ENCODE peak calls at places on chromosome 19, in eight cellular contexts. One of them, this sample, is unnamed.

GRCh38 chr19:33279430-33280350 is 22.6 kb downstream of the CEBPA start:
- DNase-seq in NCI-H2081: no peak
- DNase-seq in NAMALWA: no peak
- DNase-seq in iris pigment epithelial cell: no peak
- DNase-seq in KG1: no peak
- DNase-seq in stimulated activated naive B cell treated with anti-CD40 and anti-IgM and Interleukin-4, amounts not matched to agents 10 μg/mL and 1 μg/mL and 100 μg/mL, for 72 hours: no peak
- DNase-seq in SHP77: peak
- DNase-seq in activated naive CD4-positive, alpha-beta T cell: no peak
- DNase-seq in this sample: no peak

GRCh38 chr19:31164666-31165265 is 184.5 kb downstream of the TSHZ3 start:
- DNase-seq in NCI-H2081: no peak
- DNase-seq in NAMALWA: no peak
- DNase-seq in iris pigment epithelial cell: no peak
- DNase-seq in KG1: no peak
- DNase-seq in stimulated activated naive B cell treated with anti-CD40 and anti-IgM and Interleukin-4, amounts not matched to agents 10 μg/mL and 1 μg/mL and 100 μg/mL, for 72 hours: no peak
- DNase-seq in SHP77: no peak
- DNase-seq in activated naive CD4-positive, alpha-beta T cell: no peak
- DNase-seq in this sample: no peak

GRCh38 chr19:12913871-12914690 is 5.0 kb downstream of the SYCE2 start:
- DNase-seq in NCI-H2081: peak
- DNase-seq in NAMALWA: no peak
- DNase-seq in iris pigment epithelial cell: no peak
- DNase-seq in KG1: peak
- DNase-seq in stimulated activated naive B cell treated with anti-CD40 and anti-IgM and Interleukin-4, amounts not matched to agents 10 μg/mL and 1 μg/mL and 100 μg/mL, for 72 hours: no peak
- DNase-seq in SHP77: peak
- DNase-seq in activated naive CD4-positive, alpha-beta T cell: peak
- DNase-seq in this sample: peak

GRCh38 chr19:16202320-16203255 is 4.9 kb downstream of the AP1M1 start:
- DNase-seq in NCI-H2081: no peak
- DNase-seq in NAMALWA: no peak
- DNase-seq in iris pigment epithelial cell: peak
- DNase-seq in KG1: no peak
- DNase-seq in stimulated activated naive B cell treated with anti-CD40 and anti-IgM and Interleukin-4, amounts not matched to agents 10 μg/mL and 1 μg/mL and 100 μg/mL, for 72 hours: no peak
- DNase-seq in SHP77: no peak
- DNase-seq in activated naive CD4-positive, alpha-beta T cell: no peak
- DNase-seq in this sample: no peak

GRCh38 chr19:32339988-32340874 is 5.2 kb upstream of the ZNF507 start:
- DNase-seq in NCI-H2081: peak
- DNase-seq in NAMALWA: peak
- DNase-seq in iris pigment epithelial cell: peak
- DNase-seq in KG1: peak
- DNase-seq in stimulated activated naive B cell treated with anti-CD40 and anti-IgM and Interleukin-4, amounts not matched to agents 10 μg/mL and 1 μg/mL and 100 μg/mL, for 72 hours: peak
- DNase-seq in SHP77: no peak
- DNase-seq in activated naive CD4-positive, alpha-beta T cell: peak
- DNase-seq in this sample: peak

GRCh38 chr19:53195265-53195879 is 2.2 kb upstream of the ZNF665 start:
- DNase-seq in NCI-H2081: peak
- DNase-seq in NAMALWA: peak
- DNase-seq in iris pigment epithelial cell: peak
- DNase-seq in KG1: peak
- DNase-seq in stimulated activated naive B cell treated with anti-CD40 and anti-IgM and Interleukin-4, amounts not matched to agents 10 μg/mL and 1 μg/mL and 100 μg/mL, for 72 hours: peak
- DNase-seq in SHP77: peak
- DNase-seq in activated naive CD4-positive, alpha-beta T cell: peak
- DNase-seq in this sample: peak

GRCh38 chr19:47509170-47509847 is 5.6 kb downstream of the NAPA start:
- DNase-seq in NCI-H2081: no peak
- DNase-seq in NAMALWA: no peak
- DNase-seq in iris pigment epithelial cell: no peak
- DNase-seq in KG1: no peak
- DNase-seq in stimulated activated naive B cell treated with anti-CD40 and anti-IgM and Interleukin-4, amounts not matched to agents 10 μg/mL and 1 μg/mL and 100 μg/mL, for 72 hours: no peak
- DNase-seq in SHP77: no peak
- DNase-seq in activated naive CD4-positive, alpha-beta T cell: no peak
- DNase-seq in this sample: no peak

GRCh38 chr19:7196721-7197168 is 97.5 kb downstream of the INSR start:
- DNase-seq in NCI-H2081: no peak
- DNase-seq in NAMALWA: no peak
- DNase-seq in iris pigment epithelial cell: no peak
- DNase-seq in KG1: no peak
- DNase-seq in stimulated activated naive B cell treated with anti-CD40 and anti-IgM and Interleukin-4, amounts not matched to agents 10 μg/mL and 1 μg/mL and 100 μg/mL, for 72 hours: no peak
- DNase-seq in SHP77: no peak
- DNase-seq in activated naive CD4-positive, alpha-beta T cell: no peak
- DNase-seq in this sample: no peak

GRCh38 chr19:31342926-31343325 is 6.3 kb downstream of the TSHZ3 start:
- DNase-seq in NCI-H2081: no peak
- DNase-seq in NAMALWA: no peak
- DNase-seq in iris pigment epithelial cell: no peak
- DNase-seq in KG1: no peak
- DNase-seq in stimulated activated naive B cell treated with anti-CD40 and anti-IgM and Interleukin-4, amounts not matched to agents 10 μg/mL and 1 μg/mL and 100 μg/mL, for 72 hours: no peak
- DNase-seq in SHP77: no peak
- DNase-seq in activated naive CD4-positive, alpha-beta T cell: no peak
- DNase-seq in this sample: no peak

GRCh38 chr19:7792286-7792685 is 29.2 kb downstream of the CLEC4M start:
- DNase-seq in NCI-H2081: no peak
- DNase-seq in NAMALWA: no peak
- DNase-seq in iris pigment epithelial cell: peak
- DNase-seq in KG1: no peak
- DNase-seq in stimulated activated naive B cell treated with anti-CD40 and anti-IgM and Interleukin-4, amounts not matched to agents 10 μg/mL and 1 μg/mL and 100 μg/mL, for 72 hours: no peak
- DNase-seq in SHP77: no peak
- DNase-seq in activated naive CD4-positive, alpha-beta T cell: no peak
- DNase-seq in this sample: no peak

GRCh38 chr19:43432866-43433673 is 18.4 kb downstream of the TEX101 start:
- DNase-seq in NCI-H2081: peak
- DNase-seq in NAMALWA: peak
- DNase-seq in iris pigment epithelial cell: peak
- DNase-seq in KG1: no peak
- DNase-seq in stimulated activated naive B cell treated with anti-CD40 and anti-IgM and Interleukin-4, amounts not matched to agents 10 μg/mL and 1 μg/mL and 100 μg/mL, for 72 hours: peak
- DNase-seq in SHP77: peak
- DNase-seq in activated naive CD4-positive, alpha-beta T cell: peak
- DNase-seq in this sample: peak

GRCh38 chr19:49328741-49329140 is 3.8 kb upstream of the SLC6A16 start:
- DNase-seq in NCI-H2081: no peak
- DNase-seq in NAMALWA: no peak
- DNase-seq in iris pigment epithelial cell: no peak
- DNase-seq in KG1: no peak
- DNase-seq in stimulated activated naive B cell treated with anti-CD40 and anti-IgM and Interleukin-4, amounts not matched to agents 10 μg/mL and 1 μg/mL and 100 μg/mL, for 72 hours: no peak
- DNase-seq in SHP77: no peak
- DNase-seq in activated naive CD4-positive, alpha-beta T cell: no peak
- DNase-seq in this sample: no peak

GRCh38 chr19:51688665-51689571 is 4.2 kb upstream of the SPACA6 start:
- DNase-seq in NCI-H2081: no peak
- DNase-seq in NAMALWA: no peak
- DNase-seq in iris pigment epithelial cell: peak
- DNase-seq in KG1: no peak
- DNase-seq in stimulated activated naive B cell treated with anti-CD40 and anti-IgM and Interleukin-4, amounts not matched to agents 10 μg/mL and 1 μg/mL and 100 μg/mL, for 72 hours: no peak
- DNase-seq in SHP77: peak
- DNase-seq in activated naive CD4-positive, alpha-beta T cell: no peak
- DNase-seq in this sample: peak

GRCh38 chr19:47209323-47210179 is 21.4 kb downstream of the BBC3 start:
- DNase-seq in NCI-H2081: no peak
- DNase-seq in NAMALWA: peak
- DNase-seq in iris pigment epithelial cell: peak
- DNase-seq in KG1: no peak
- DNase-seq in stimulated activated naive B cell treated with anti-CD40 and anti-IgM and Interleukin-4, amounts not matched to agents 10 μg/mL and 1 μg/mL and 100 μg/mL, for 72 hours: no peak
- DNase-seq in SHP77: no peak
- DNase-seq in activated naive CD4-positive, alpha-beta T cell: no peak
- DNase-seq in this sample: no peak

GRCh38 chr19:1469936-1470863 is 8.8 kb downstream of the C19orf25 start:
- DNase-seq in NCI-H2081: peak
- DNase-seq in NAMALWA: peak
- DNase-seq in iris pigment epithelial cell: no peak
- DNase-seq in KG1: no peak
- DNase-seq in stimulated activated naive B cell treated with anti-CD40 and anti-IgM and Interleukin-4, amounts not matched to agents 10 μg/mL and 1 μg/mL and 100 μg/mL, for 72 hours: no peak
- DNase-seq in SHP77: peak
- DNase-seq in activated naive CD4-positive, alpha-beta T cell: peak
- DNase-seq in this sample: peak

GRCh38 chr19:29964171-29964570 is 22.1 kb downstream of the URI1 start:
- DNase-seq in NCI-H2081: no peak
- DNase-seq in NAMALWA: no peak
- DNase-seq in iris pigment epithelial cell: peak
- DNase-seq in KG1: no peak
- DNase-seq in stimulated activated naive B cell treated with anti-CD40 and anti-IgM and Interleukin-4, amounts not matched to agents 10 μg/mL and 1 μg/mL and 100 μg/mL, for 72 hours: no peak
- DNase-seq in SHP77: no peak
- DNase-seq in activated naive CD4-positive, alpha-beta T cell: no peak
- DNase-seq in this sample: no peak

GRCh38 chr19:18839465-18840287 is 7.9 kb downstream of the UPF1 start:
- DNase-seq in NCI-H2081: no peak
- DNase-seq in NAMALWA: no peak
- DNase-seq in iris pigment epithelial cell: peak
- DNase-seq in KG1: no peak
- DNase-seq in stimulated activated naive B cell treated with anti-CD40 and anti-IgM and Interleukin-4, amounts not matched to agents 10 μg/mL and 1 μg/mL and 100 μg/mL, for 72 hours: no peak
- DNase-seq in SHP77: no peak
- DNase-seq in activated naive CD4-positive, alpha-beta T cell: no peak
- DNase-seq in this sample: no peak

GRCh38 chr19:5694167-5694951 is 4.3 kb downstream of the RPL36 start:
- DNase-seq in NCI-H2081: no peak
- DNase-seq in NAMALWA: no peak
- DNase-seq in iris pigment epithelial cell: no peak
- DNase-seq in KG1: no peak
- DNase-seq in stimulated activated naive B cell treated with anti-CD40 and anti-IgM and Interleukin-4, amounts not matched to agents 10 μg/mL and 1 μg/mL and 100 μg/mL, for 72 hours: no peak
- DNase-seq in SHP77: no peak
- DNase-seq in activated naive CD4-positive, alpha-beta T cell: no peak
- DNase-seq in this sample: no peak

GRCh38 chr19:48638831-48639381 is 1.7 kb upstream of the DBP start:
- DNase-seq in NCI-H2081: no peak
- DNase-seq in NAMALWA: peak
- DNase-seq in iris pigment epithelial cell: no peak
- DNase-seq in KG1: no peak
- DNase-seq in stimulated activated naive B cell treated with anti-CD40 and anti-IgM and Interleukin-4, amounts not matched to agents 10 μg/mL and 1 μg/mL and 100 μg/mL, for 72 hours: no peak
- DNase-seq in SHP77: no peak
- DNase-seq in activated naive CD4-positive, alpha-beta T cell: no peak
- DNase-seq in this sample: no peak

GRCh38 chr19:7597689-7598088 is 2.0 kb downstream of the CAMSAP3 start:
- DNase-seq in NCI-H2081: no peak
- DNase-seq in NAMALWA: no peak
- DNase-seq in iris pigment epithelial cell: no peak
- DNase-seq in KG1: no peak
- DNase-seq in stimulated activated naive B cell treated with anti-CD40 and anti-IgM and Interleukin-4, amounts not matched to agents 10 μg/mL and 1 μg/mL and 100 μg/mL, for 72 hours: no peak
- DNase-seq in SHP77: no peak
- DNase-seq in activated naive CD4-positive, alpha-beta T cell: no peak
- DNase-seq in this sample: peak

GRCh38 chr19:21835810-21836444 is at the start of gene ZNF43:
- DNase-seq in NCI-H2081: peak
- DNase-seq in NAMALWA: peak
- DNase-seq in iris pigment epithelial cell: peak
- DNase-seq in KG1: peak
- DNase-seq in stimulated activated naive B cell treated with anti-CD40 and anti-IgM and Interleukin-4, amounts not matched to agents 10 μg/mL and 1 μg/mL and 100 μg/mL, for 72 hours: peak
- DNase-seq in SHP77: peak
- DNase-seq in activated naive CD4-positive, alpha-beta T cell: peak
- DNase-seq in this sample: peak

GRCh38 chr19:55657004-55657747 is 2.3 kb downstream of the U2AF2 start:
- DNase-seq in NCI-H2081: no peak
- DNase-seq in NAMALWA: no peak
- DNase-seq in iris pigment epithelial cell: peak
- DNase-seq in KG1: no peak
- DNase-seq in stimulated activated naive B cell treated with anti-CD40 and anti-IgM and Interleukin-4, amounts not matched to agents 10 μg/mL and 1 μg/mL and 100 μg/mL, for 72 hours: no peak
- DNase-seq in SHP77: no peak
- DNase-seq in activated naive CD4-positive, alpha-beta T cell: no peak
- DNase-seq in this sample: no peak

GRCh38 chr19:51742736-51743288 is 8.9 kb downstream of the FPR1 start:
- DNase-seq in NCI-H2081: no peak
- DNase-seq in NAMALWA: no peak
- DNase-seq in iris pigment epithelial cell: peak
- DNase-seq in KG1: no peak
- DNase-seq in stimulated activated naive B cell treated with anti-CD40 and anti-IgM and Interleukin-4, amounts not matched to agents 10 μg/mL and 1 μg/mL and 100 μg/mL, for 72 hours: no peak
- DNase-seq in SHP77: no peak
- DNase-seq in activated naive CD4-positive, alpha-beta T cell: no peak
- DNase-seq in this sample: no peak

GRCh38 chr19:16457954-16458331 is 13.8 kb downstream of the EPS15L1 start:
- DNase-seq in NCI-H2081: no peak
- DNase-seq in NAMALWA: no peak
- DNase-seq in iris pigment epithelial cell: no peak
- DNase-seq in KG1: no peak
- DNase-seq in stimulated activated naive B cell treated with anti-CD40 and anti-IgM and Interleukin-4, amounts not matched to agents 10 μg/mL and 1 μg/mL and 100 μg/mL, for 72 hours: no peak
- DNase-seq in SHP77: no peak
- DNase-seq in activated naive CD4-positive, alpha-beta T cell: no peak
- DNase-seq in this sample: no peak

GRCh38 chr19:40139533-40140287 is 49.0 kb upstream of the ZNF780A start:
- DNase-seq in NCI-H2081: peak
- DNase-seq in NAMALWA: peak
- DNase-seq in iris pigment epithelial cell: peak
- DNase-seq in KG1: peak
- DNase-seq in stimulated activated naive B cell treated with anti-CD40 and anti-IgM and Interleukin-4, amounts not matched to agents 10 μg/mL and 1 μg/mL and 100 μg/mL, for 72 hours: no peak
- DNase-seq in SHP77: peak
- DNase-seq in activated naive CD4-positive, alpha-beta T cell: no peak
- DNase-seq in this sample: peak

GRCh38 chr19:11324079-11324661 is 15.3 kb downstream of the RAB3D start:
- DNase-seq in NCI-H2081: peak
- DNase-seq in NAMALWA: peak
- DNase-seq in iris pigment epithelial cell: peak
- DNase-seq in KG1: peak
- DNase-seq in stimulated activated naive B cell treated with anti-CD40 and anti-IgM and Interleukin-4, amounts not matched to agents 10 μg/mL and 1 μg/mL and 100 μg/mL, for 72 hours: peak
- DNase-seq in SHP77: peak
- DNase-seq in activated naive CD4-positive, alpha-beta T cell: no peak
- DNase-seq in this sample: no peak

GRCh38 chr19:6925801-6926751 is 38.7 kb downstream of the ADGRE1 start:
- DNase-seq in NCI-H2081: peak
- DNase-seq in NAMALWA: no peak
- DNase-seq in iris pigment epithelial cell: peak
- DNase-seq in KG1: no peak
- DNase-seq in stimulated activated naive B cell treated with anti-CD40 and anti-IgM and Interleukin-4, amounts not matched to agents 10 μg/mL and 1 μg/mL and 100 μg/mL, for 72 hours: peak
- DNase-seq in SHP77: no peak
- DNase-seq in activated naive CD4-positive, alpha-beta T cell: no peak
- DNase-seq in this sample: no peak

GRCh38 chr19:1989513-1990229 is 25.8 kb downstream of the BTBD2 start:
- DNase-seq in NCI-H2081: no peak
- DNase-seq in NAMALWA: no peak
- DNase-seq in iris pigment epithelial cell: no peak
- DNase-seq in KG1: no peak
- DNase-seq in stimulated activated naive B cell treated with anti-CD40 and anti-IgM and Interleukin-4, amounts not matched to agents 10 μg/mL and 1 μg/mL and 100 μg/mL, for 72 hours: no peak
- DNase-seq in SHP77: no peak
- DNase-seq in activated naive CD4-positive, alpha-beta T cell: no peak
- DNase-seq in this sample: no peak

GRCh38 chr19:30783936-30784335 is 411.8 kb downstream of the ZNF536 start:
- DNase-seq in NCI-H2081: no peak
- DNase-seq in NAMALWA: no peak
- DNase-seq in iris pigment epithelial cell: no peak
- DNase-seq in KG1: no peak
- DNase-seq in stimulated activated naive B cell treated with anti-CD40 and anti-IgM and Interleukin-4, amounts not matched to agents 10 μg/mL and 1 μg/mL and 100 μg/mL, for 72 hours: no peak
- DNase-seq in SHP77: no peak
- DNase-seq in activated naive CD4-positive, alpha-beta T cell: no peak
- DNase-seq in this sample: no peak

GRCh38 chr19:6521718-6522646 is 8.8 kb upstream of the TNFSF9 start:
- DNase-seq in NCI-H2081: no peak
- DNase-seq in NAMALWA: peak
- DNase-seq in iris pigment epithelial cell: peak
- DNase-seq in KG1: no peak
- DNase-seq in stimulated activated naive B cell treated with anti-CD40 and anti-IgM and Interleukin-4, amounts not matched to agents 10 μg/mL and 1 μg/mL and 100 μg/mL, for 72 hours: peak
- DNase-seq in SHP77: no peak
- DNase-seq in activated naive CD4-positive, alpha-beta T cell: no peak
- DNase-seq in this sample: peak

GRCh38 chr19:2970201-2970838 is 7.0 kb upstream of the TLE6 start:
- DNase-seq in NCI-H2081: no peak
- DNase-seq in NAMALWA: no peak
- DNase-seq in iris pigment epithelial cell: peak
- DNase-seq in KG1: no peak
- DNase-seq in stimulated activated naive B cell treated with anti-CD40 and anti-IgM and Interleukin-4, amounts not matched to agents 10 μg/mL and 1 μg/mL and 100 μg/mL, for 72 hours: no peak
- DNase-seq in SHP77: no peak
- DNase-seq in activated naive CD4-positive, alpha-beta T cell: no peak
- DNase-seq in this sample: no peak

GRCh38 chr19:35959968-35960320 is 23.8 kb downstream of the LRFN3 start:
- DNase-seq in NCI-H2081: no peak
- DNase-seq in NAMALWA: no peak
- DNase-seq in iris pigment epithelial cell: no peak
- DNase-seq in KG1: no peak
- DNase-seq in stimulated activated naive B cell treated with anti-CD40 and anti-IgM and Interleukin-4, amounts not matched to agents 10 μg/mL and 1 μg/mL and 100 μg/mL, for 72 hours: no peak
- DNase-seq in SHP77: no peak
- DNase-seq in activated naive CD4-positive, alpha-beta T cell: no peak
- DNase-seq in this sample: no peak

GRCh38 chr19:13095393-13095784 is 7.3 kb downstream of the LYL1 start:
- DNase-seq in NCI-H2081: no peak
- DNase-seq in NAMALWA: peak
- DNase-seq in iris pigment epithelial cell: no peak
- DNase-seq in KG1: no peak
- DNase-seq in stimulated activated naive B cell treated with anti-CD40 and anti-IgM and Interleukin-4, amounts not matched to agents 10 μg/mL and 1 μg/mL and 100 μg/mL, for 72 hours: peak
- DNase-seq in SHP77: no peak
- DNase-seq in activated naive CD4-positive, alpha-beta T cell: no peak
- DNase-seq in this sample: peak

GRCh38 chr19:56689198-56689597 is 17.6 kb upstream of the ZNF835 start:
- DNase-seq in NCI-H2081: no peak
- DNase-seq in NAMALWA: no peak
- DNase-seq in iris pigment epithelial cell: no peak
- DNase-seq in KG1: no peak
- DNase-seq in stimulated activated naive B cell treated with anti-CD40 and anti-IgM and Interleukin-4, amounts not matched to agents 10 μg/mL and 1 μg/mL and 100 μg/mL, for 72 hours: no peak
- DNase-seq in SHP77: no peak
- DNase-seq in activated naive CD4-positive, alpha-beta T cell: no peak
- DNase-seq in this sample: no peak